ENCODE peak calls at places on chromosomes 11 and 22, in seven cellular contexts. One of them, this sample, is unnamed.

GRCh38 chr11:2272241-2272945 is 2.0 kb upstream of the ASCL2 start:
- DNase-seq in A549: no peak
- DNase-seq in K562: no peak
- DNase-seq in H1: peak; percentile 45
- DNase-seq in sigmoid colon: peak; percentile 50
- DNase-seq in stomach: peak; percentile 14
- DNase-seq in transverse colon: no peak
- DNase-seq in this sample: no peak

GRCh38 chr11:131070365-131070764 is 154.1 kb upstream of the SNX19 start:
- DNase-seq in H1: no peak
- DNase-seq in sigmoid colon: no peak
- DNase-seq in transverse colon: no peak
- DNase-seq in A549: no peak
- DNase-seq in stomach: no peak
- DNase-seq in K562: no peak
- DNase-seq in this sample: no peak

GRCh38 chr11:114264381-114264780 is 31.8 kb upstream of the NNMT start:
- DNase-seq in transverse colon: no peak
- DNase-seq in sigmoid colon: no peak
- DNase-seq in stomach: no peak
- DNase-seq in K562: no peak
- DNase-seq in H1: no peak
- DNase-seq in A549: no peak
- DNase-seq in this sample: no peak

GRCh38 chr11:78168539-78169477 is 19.6 kb downstream of the KCTD21 start:
- DNase-seq in transverse colon: peak; percentile 34
- DNase-seq in stomach: peak; percentile 35
- DNase-seq in K562: peak; percentile 19
- DNase-seq in A549: no peak
- DNase-seq in H1: no peak
- DNase-seq in sigmoid colon: peak; percentile 91
- DNase-seq in this sample: peak; percentile 75

GRCh38 chr11:58582437-58582836 is 3.6 kb downstream of the ZFP91 start:
- DNase-seq in stomach: no peak
- DNase-seq in A549: no peak
- DNase-seq in H1: no peak
- DNase-seq in sigmoid colon: no peak
- DNase-seq in transverse colon: no peak
- DNase-seq in K562: no peak
- DNase-seq in this sample: no peak

GRCh38 chr11:77821349-77821851 is 456 bp downstream of the AAMDC start:
- DNase-seq in sigmoid colon: peak; percentile 71
- DNase-seq in A549: peak; percentile 18
- DNase-seq in transverse colon: peak; percentile 27
- DNase-seq in H1: no peak
- DNase-seq in K562: peak; percentile 27
- DNase-seq in stomach: no peak
- DNase-seq in this sample: peak; percentile 51

GRCh38 chr11:5366856-5367255 is 15.5 kb downstream of the OR51B6 start:
- DNase-seq in A549: no peak
- DNase-seq in sigmoid colon: no peak
- DNase-seq in H1: no peak
- DNase-seq in stomach: no peak
- DNase-seq in K562: no peak
- DNase-seq in transverse colon: no peak
- DNase-seq in this sample: no peak

GRCh38 chr11:73838443-73839122 is 38.1 kb downstream of the COA4 start:
- DNase-seq in K562: no peak
- DNase-seq in sigmoid colon: no peak
- DNase-seq in transverse colon: no peak
- DNase-seq in H1: peak; percentile 52
- DNase-seq in stomach: no peak
- DNase-seq in A549: no peak
- DNase-seq in this sample: no peak

GRCh38 chr11:104581246-104581980 is 316.8 kb downstream of the CASP12 start:
- DNase-seq in K562: no peak
- DNase-seq in sigmoid colon: no peak
- DNase-seq in transverse colon: no peak
- DNase-seq in A549: no peak
- DNase-seq in stomach: no peak
- DNase-seq in H1: no peak
- DNase-seq in this sample: no peak

GRCh38 chr11:106305458-106305857 is 228.0 kb downstream of the AASDHPPT start:
- DNase-seq in stomach: no peak
- DNase-seq in H1: no peak
- DNase-seq in sigmoid colon: no peak
- DNase-seq in A549: no peak
- DNase-seq in K562: no peak
- DNase-seq in transverse colon: no peak
- DNase-seq in this sample: no peak

GRCh38 chr22:43800970-43801369 is 11.1 kb downstream of the EFCAB6 start:
- DNase-seq in stomach: no peak
- DNase-seq in sigmoid colon: no peak
- DNase-seq in transverse colon: no peak
- DNase-seq in A549: no peak
- DNase-seq in K562: no peak
- DNase-seq in H1: no peak
- DNase-seq in this sample: no peak

GRCh38 chr22:43798492-43798891 is 13.6 kb downstream of the EFCAB6 start:
- DNase-seq in transverse colon: no peak
- DNase-seq in sigmoid colon: no peak
- DNase-seq in stomach: no peak
- DNase-seq in H1: no peak
- DNase-seq in A549: no peak
- DNase-seq in K562: no peak
- DNase-seq in this sample: no peak

DNA sequence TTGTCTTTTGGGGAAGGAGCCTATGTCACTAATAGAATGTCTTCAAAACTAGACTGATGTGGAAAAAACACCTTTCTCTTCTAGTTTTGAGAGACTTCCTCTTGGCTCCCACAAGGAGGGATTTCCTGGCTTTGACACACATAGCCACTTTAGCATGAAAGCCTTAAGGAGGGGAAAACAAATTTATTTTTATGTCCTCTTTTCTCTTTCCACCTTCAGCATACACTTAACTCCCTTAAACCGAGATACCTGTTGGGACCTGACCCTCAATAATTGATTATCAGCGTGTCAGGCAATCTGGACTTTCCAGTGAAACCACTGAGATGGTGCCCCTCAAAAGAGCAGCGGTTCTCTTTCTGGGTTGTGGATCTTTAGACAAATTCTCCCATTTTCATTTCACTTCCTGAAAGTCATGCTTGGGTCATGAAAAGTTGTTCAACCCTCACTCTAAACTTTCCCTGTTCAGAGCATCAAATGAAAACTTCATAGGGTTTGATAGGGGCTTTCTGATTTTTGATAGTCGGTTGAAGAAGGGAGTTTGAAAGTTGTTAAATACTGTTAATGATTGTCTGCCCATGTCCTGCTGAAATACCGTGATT is 9.1 kb downstream of the EFCAB6 start:
- DNase-seq in K562: no peak
- DNase-seq in sigmoid colon: no peak
- DNase-seq in H1: no peak
- DNase-seq in A549: no peak
- DNase-seq in stomach: no peak
- DNase-seq in transverse colon: no peak
- DNase-seq in this sample: no peak
- TF ChIP-seq EP300 in K562: no peak
- TF ChIP-seq EP300 in sigmoid colon: no peak
- TF ChIP-seq EP300 in H1: no peak
- TF ChIP-seq EP300 in A549: no peak
- TF ChIP-seq EP300 in stomach: no peak
- TF ChIP-seq EP300 in transverse colon: no peak
- TF ChIP-seq EP300 in this sample: no peak

GRCh38 chr22:29625090-29625825 is 21.8 kb downstream of the NF2 start:
- DNase-seq in H1: no peak
- DNase-seq in K562: peak; percentile 68
- DNase-seq in transverse colon: peak; percentile 34
- DNase-seq in stomach: peak; percentile 60
- DNase-seq in sigmoid colon: peak; percentile 75
- DNase-seq in A549: peak; percentile 38
- DNase-seq in this sample: peak; percentile 49

GRCh38 chr22:29623553-29624169 is 20.2 kb downstream of the NF2 start:
- DNase-seq in transverse colon: no peak
- DNase-seq in sigmoid colon: no peak
- DNase-seq in A549: no peak
- DNase-seq in H1: no peak
- DNase-seq in stomach: no peak
- DNase-seq in K562: no peak
- DNase-seq in this sample: no peak

GRCh38 chr22:29621761-29622526 is 18.5 kb downstream of the NF2 start:
- DNase-seq in H1: no peak
- DNase-seq in K562: no peak
- DNase-seq in sigmoid colon: no peak
- DNase-seq in A549: peak; percentile 69
- DNase-seq in stomach: no peak
- DNase-seq in transverse colon: no peak
- DNase-seq in this sample: no peak

GRCh38 chr22:29626497-29627195 is 23.2 kb downstream of the NF2 start:
- DNase-seq in transverse colon: no peak
- DNase-seq in A549: no peak
- DNase-seq in H1: no peak
- DNase-seq in K562: no peak
- DNase-seq in stomach: no peak
- DNase-seq in sigmoid colon: no peak
- DNase-seq in this sample: no peak

DNA sequence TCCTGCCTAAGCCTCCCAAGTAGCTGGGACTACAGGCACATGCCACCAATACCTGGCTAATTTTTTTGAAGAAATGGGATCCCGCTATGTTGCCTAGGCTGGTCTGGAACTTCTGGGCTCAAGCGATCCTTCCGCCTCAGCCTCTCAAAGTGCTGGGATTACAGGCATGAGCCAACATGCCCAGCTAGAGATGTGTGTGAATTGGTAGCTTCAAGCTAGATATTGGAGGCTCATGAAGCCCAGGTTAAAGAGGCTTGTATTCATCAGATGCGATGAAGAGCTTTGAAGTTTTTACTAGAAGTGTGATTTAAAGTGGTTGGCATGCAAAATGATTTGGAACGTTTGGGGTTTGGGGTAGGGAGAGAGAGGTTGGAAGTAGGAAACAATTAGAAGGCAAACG is 19.6 kb downstream of the NF2 start:
- DNase-seq in stomach: no peak
- DNase-seq in K562: no peak
- DNase-seq in A549: no peak
- DNase-seq in transverse colon: no peak
- DNase-seq in sigmoid colon: no peak
- DNase-seq in H1: no peak
- DNase-seq in this sample: no peak
- H3K4me1 ChIP-seq in stomach: peaks cover 61% of the 10 kb centered on the region
- H3K4me1 ChIP-seq in K562: peaks cover 5% of the 10 kb centered on the region
- H3K4me1 ChIP-seq in A549: peaks cover 93% of the 10 kb centered on the region
- H3K4me1 ChIP-seq in transverse colon: peaks cover 27% of the 10 kb centered on the region
- H3K4me1 ChIP-seq in sigmoid colon: peaks cover 58% of the 10 kb centered on the region
- H3K4me1 ChIP-seq in H1: peaks cover 4% of the 10 kb centered on the region
- H3K4me1 ChIP-seq in this sample: peaks cover 5% of the 10 kb centered on the region

GRCh38 chr11:65013692-65014145 is 241 bp upstream of the ARL2 start:
- DNase-seq in sigmoid colon: peak; percentile 96
- DNase-seq in K562: peak; percentile 95
- DNase-seq in stomach: peak; percentile 89
- DNase-seq in H1: no peak
- DNase-seq in transverse colon: peak; percentile 92
- DNase-seq in A549: no peak
- DNase-seq in this sample: peak; percentile 98

GRCh38 chr11:65016705-65017104 is 2.7 kb downstream of the ARL2 start:
- DNase-seq in H1: no peak
- DNase-seq in transverse colon: no peak
- DNase-seq in K562: peak; percentile 43
- DNase-seq in sigmoid colon: no peak
- DNase-seq in A549: no peak
- DNase-seq in stomach: no peak
- DNase-seq in this sample: no peak

GRCh38 chr11:65013130-65013691 is 749 bp upstream of the ARL2 start:
- DNase-seq in sigmoid colon: peak; percentile 97
- DNase-seq in H1: peak; percentile 93
- DNase-seq in A549: peak; percentile 94
- DNase-seq in transverse colon: peak; percentile 96
- DNase-seq in K562: peak; percentile 95
- DNase-seq in stomach: peak; percentile 93
- DNase-seq in this sample: peak; percentile 95

GRCh38 chr11:65017927-65018326 is 4.0 kb downstream of the ARL2 start:
- DNase-seq in transverse colon: no peak
- DNase-seq in H1: no peak
- DNase-seq in sigmoid colon: no peak
- DNase-seq in K562: no peak
- DNase-seq in A549: no peak
- DNase-seq in stomach: no peak
- DNase-seq in this sample: no peak

GRCh38 chr11:65014146-65014960 is at the start of gene ARL2:
- DNase-seq in sigmoid colon: no peak
- DNase-seq in A549: peak; percentile 91
- DNase-seq in stomach: peak; percentile 36
- DNase-seq in transverse colon: no peak
- DNase-seq in K562: no peak
- DNase-seq in H1: peak; percentile 94
- DNase-seq in this sample: no peak
- TF ChIP-seq EP300 in sigmoid colon: no peak
- TF ChIP-seq EP300 in A549: no peak
- TF ChIP-seq EP300 in stomach: no peak
- TF ChIP-seq EP300 in transverse colon: no peak
- TF ChIP-seq EP300 in K562: no peak
- TF ChIP-seq EP300 in H1: no peak
- TF ChIP-seq EP300 in this sample: no peak

GRCh38 chr22:47205081-47205491 is 442.6 kb downstream of the TBC1D22A start:
- DNase-seq in A549: no peak
- DNase-seq in K562: no peak
- DNase-seq in H1: peak; percentile 17
- DNase-seq in sigmoid colon: peak; percentile 41
- DNase-seq in stomach: peak; percentile 19
- DNase-seq in transverse colon: no peak
- DNase-seq in this sample: no peak

GRCh38 chr22:47205562-47205961 is 443.1 kb downstream of the TBC1D22A start:
- DNase-seq in stomach: peak; percentile 15
- DNase-seq in H1: peak; percentile 1
- DNase-seq in transverse colon: no peak
- DNase-seq in K562: no peak
- DNase-seq in sigmoid colon: no peak
- DNase-seq in A549: no peak
- DNase-seq in this sample: no peak

GRCh38 chr22:47207387-47207786 is 444.9 kb downstream of the TBC1D22A start:
- DNase-seq in H1: no peak
- DNase-seq in transverse colon: no peak
- DNase-seq in K562: no peak
- DNase-seq in A549: no peak
- DNase-seq in sigmoid colon: peak; percentile 57
- DNase-seq in stomach: peak; percentile 23
- DNase-seq in this sample: no peak

GRCh38 chr22:47206819-47207218 is 444.4 kb downstream of the TBC1D22A start:
- DNase-seq in K562: no peak
- DNase-seq in stomach: peak; percentile 14
- DNase-seq in sigmoid colon: peak; percentile 52
- DNase-seq in A549: no peak
- DNase-seq in H1: no peak
- DNase-seq in transverse colon: no peak
- DNase-seq in this sample: no peak

DNA sequence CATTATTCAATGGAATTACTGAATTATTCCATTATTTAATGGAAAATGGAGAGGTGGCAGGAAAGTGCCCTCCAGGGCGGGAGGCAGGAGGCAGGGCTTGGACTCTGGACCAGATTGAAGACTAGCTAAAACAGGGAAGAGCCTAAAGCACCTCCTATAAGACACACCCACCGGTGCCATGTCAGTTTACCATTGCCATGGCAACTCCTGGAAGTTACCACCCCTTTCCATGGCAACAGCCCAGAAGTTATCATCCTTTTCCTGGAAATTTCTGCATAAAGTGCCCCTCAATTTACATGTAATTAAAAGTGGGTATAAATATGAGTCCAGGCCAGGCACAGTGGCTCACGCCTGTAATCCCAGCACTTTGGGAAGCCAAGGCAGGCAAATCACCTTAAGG is 443.7 kb downstream of the TBC1D22A start:
- DNase-seq in sigmoid colon: peak; percentile 33
- DNase-seq in stomach: no peak
- DNase-seq in K562: no peak
- DNase-seq in transverse colon: no peak
- DNase-seq in A549: no peak
- DNase-seq in H1: no peak
- DNase-seq in this sample: no peak
- H3K4me1 ChIP-seq in sigmoid colon: no peaks in the 10 kb centered on the region
- H3K4me1 ChIP-seq in stomach: no peaks in the 10 kb centered on the region
- H3K4me1 ChIP-seq in K562: no peaks in the 10 kb centered on the region
- H3K4me1 ChIP-seq in transverse colon: no peaks in the 10 kb centered on the region
- H3K4me1 ChIP-seq in A549: no peaks in the 10 kb centered on the region
- H3K4me1 ChIP-seq in H1: no peaks in the 10 kb centered on the region
- H3K4me1 ChIP-seq in this sample: no peaks in the 10 kb centered on the region